ENCODE peak calls at places on chromosomes 1 and 21, in four cellular contexts. B, K, R and X are unnamed samples.
A peak's percentile ranks its signal among the peaks of the same experiment; 100 is the strongest.

GRCh38 chr1:203557958-203558760 is 64.2 kb downstream of the OPTC start:
- DNase-seq in R (no peak), B (peak; percentile 51), K (peak; percentile 98), X (peak; percentile 97)

GRCh38 chr21:35476616-35477395 is 427.7 kb upstream of the RUNX1 start:
- DNase-seq in B (no peak), K (peak; percentile 65), R (no peak), X (no peak)

GRCh38 chr1:37040773-37041172 is 6.5 kb upstream of the GRIK3 start:
- DNase-seq in B (no peak), K (no peak), R (no peak), X (no peak)

GRCh38 chr1:101463195-101463594 is 226.4 kb downstream of the S1PR1 start:
- DNase-seq in B (no peak), K (no peak), R (no peak), X (peak; percentile 4)

GRCh38 chr1:48499211-48499610 is 27.2 kb upstream of the SPATA6 start:
- DNase-seq in R (no peak), K (no peak), B (no peak), X (no peak)

GRCh38 chr1:68725353-68725752 is 228.5 kb upstream of the DEPDC1 start:
- DNase-seq in K (peak; percentile 1), R (no peak), B (peak; percentile 35), X (peak; percentile 53)

GRCh38 chr21:16086936-16087335 is 357.2 kb downstream of the USP25 start:
- DNase-seq in K (no peak), R (no peak), B (no peak), X (no peak)

GRCh38 chr1:89259283-89259971 is 13.2 kb downstream of the GBP5 start:
- DNase-seq in B (no peak), R (no peak), K (no peak), X (no peak)

GRCh38 chr1:94160811-94161210 is 39.9 kb upstream of the ABCA4 start:
- DNase-seq in B (peak; percentile 11), R (no peak), K (peak; percentile 59), X (peak; percentile 32)

GRCh38 chr1:185441608-185442007 is 124.6 kb upstream of the IVNS1ABP start:
- DNase-seq in R (no peak), K (peak; percentile 2), B (peak; percentile 38), X (peak; percentile 90)

GRCh38 chr1:22861764-22862440 is 110.8 kb downstream of the LACTBL1 start:
- DNase-seq in K (peak; percentile 67), B (peak; percentile 67), R (peak; percentile 93), X (peak; percentile 86)

GRCh38 chr1:177334276-177334675 is 163.5 kb downstream of the BRINP2 start:
- DNase-seq in K (no peak), B (peak; percentile 25), R (no peak), X (no peak)

GRCh38 chr1:152961201-152961891 is 9.1 kb upstream of the SPRR4 start:
- DNase-seq in K (no peak), B (no peak), R (no peak), X (no peak)

DNA sequence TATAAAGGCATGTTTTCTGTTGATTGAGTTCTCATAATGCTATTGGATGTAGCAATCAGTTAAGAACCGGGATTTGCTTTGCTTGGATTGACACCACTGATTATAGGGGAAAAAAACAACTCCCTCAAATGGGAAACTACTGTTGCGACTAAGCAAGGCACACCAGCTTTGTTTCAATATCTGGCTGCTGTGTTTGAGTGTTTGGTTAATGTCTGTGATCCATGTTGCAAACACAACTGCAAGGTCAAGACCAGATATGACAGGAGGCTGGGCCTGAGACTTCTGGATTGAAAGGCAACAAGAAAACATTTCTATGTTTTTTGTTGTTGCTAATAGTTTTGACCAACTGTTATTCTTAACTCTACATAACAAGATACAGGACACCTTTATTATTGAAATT is 50.7 kb downstream of the MTR start:
- DNase-seq in B (no peak), R (no peak), K (no peak), X (no peak)
- H3K79me2 ChIP-seq in B (no peaks in the 10 kb centered on the region), R (peaks cover 20% of the 10 kb centered on the region), K (no peaks in the 10 kb centered on the region), X (peaks cover 4% of the 10 kb centered on the region)

GRCh38 chr1:212858055-212858460 is at the start of gene FLVCR1:
- DNase-seq in B (peak; percentile 98), K (peak; percentile 93), R (peak; percentile 98), X (peak; percentile 94)

GRCh38 chr1:212858461-212859265 is 588 bp downstream of the FLVCR1 start:
- DNase-seq in R (peak; percentile 63), K (peak; percentile 34), B (peak; percentile 45), X (peak; percentile 48)

GRCh38 chr1:212852105-212852688 is 4.7 kb upstream of the SPATA45 start:
- DNase-seq in K (no peak), B (no peak), R (no peak), X (no peak)

GRCh38 chr1:212856755-212857154 is 1.3 kb upstream of the FLVCR1 start:
- DNase-seq in B (no peak), R (no peak), K (no peak), X (no peak)

GRCh38 chr1:212853658-212854057 is 4.4 kb upstream of the FLVCR1 start:
- DNase-seq in R (no peak), K (no peak), B (peak; percentile 59), X (no peak)
- H3K79me2 ChIP-seq in R (peaks cover 19% of the 10 kb centered on the region), K (peaks cover 6% of the 10 kb centered on the region), B (peaks cover 22% of the 10 kb centered on the region), X (peaks cover 11% of the 10 kb centered on the region)

GRCh38 chr1:2248854-2249558 is 20.9 kb downstream of the SKI start:
- DNase-seq in K (no peak), R (no peak), B (no peak), X (no peak)
- H3K79me2 ChIP-seq in K (peaks cover 98% of the 10 kb centered on the region), R (no peaks in the 10 kb centered on the region), B (peaks cover 97% of the 10 kb centered on the region), X (peaks cover 99% of the 10 kb centered on the region)

GRCh38 chr1:224081604-224082003 is 32.3 kb upstream of the FBXO28 start:
- DNase-seq in K (no peak), B (no peak), R (no peak), X (no peak)

GRCh38 chr1:224080082-224080774 is 33.7 kb upstream of the FBXO28 start:
- DNase-seq in R (no peak), K (peak; percentile 27), B (no peak), X (peak; percentile 48)

GRCh38 chr1:224085421-224086108 is 28.3 kb upstream of the FBXO28 start:
- DNase-seq in B (no peak), K (no peak), R (no peak), X (no peak)

GRCh38 chr1:224084867-224085266 is 29.0 kb upstream of the FBXO28 start:
- DNase-seq in R (no peak), B (no peak), K (no peak), X (no peak)

GRCh38 chr1:224082146-224082545 is 31.8 kb upstream of the FBXO28 start:
- DNase-seq in K (no peak), R (no peak), B (no peak), X (no peak)
- H3K79me2 ChIP-seq in K (no peaks in the 10 kb centered on the region), R (no peaks in the 10 kb centered on the region), B (no peaks in the 10 kb centered on the region), X (no peaks in the 10 kb centered on the region)

GRCh38 chr1:34785231-34785874 is 4.3 kb downstream of the GJB3 start:
- DNase-seq in R (no peak), B (no peak), K (no peak), X (no peak)
- H3K79me2 ChIP-seq in R (no peaks in the 10 kb centered on the region), B (no peaks in the 10 kb centered on the region), K (no peaks in the 10 kb centered on the region), X (peaks cover 58% of the 10 kb centered on the region)

GRCh38 chr1:201619513-201619912 is 80.6 kb downstream of the NAV1 start:
- DNase-seq in R (no peak), B (no peak), K (no peak), X (no peak)

GRCh38 chr1:201625711-201626300 is 86.9 kb downstream of the NAV1 start:
- DNase-seq in K (no peak), B (no peak), R (no peak), X (no peak)

GRCh38 chr1:201624741-201625646 is 86.1 kb downstream of the NAV1 start:
- DNase-seq in B (no peak), R (no peak), K (peak; percentile 98), X (no peak)

GRCh38 chr1:201622353-201622752 is 83.4 kb downstream of the NAV1 start:
- DNase-seq in K (no peak), B (no peak), R (no peak), X (no peak)

GRCh38 chr1:201622824-201623223 is 83.9 kb downstream of the NAV1 start:
- DNase-seq in R (no peak), K (no peak), B (no peak), X (no peak)
- H3K79me2 ChIP-seq in R (no peaks in the 10 kb centered on the region), K (no peaks in the 10 kb centered on the region), B (no peaks in the 10 kb centered on the region), X (no peaks in the 10 kb centered on the region)

DNA sequence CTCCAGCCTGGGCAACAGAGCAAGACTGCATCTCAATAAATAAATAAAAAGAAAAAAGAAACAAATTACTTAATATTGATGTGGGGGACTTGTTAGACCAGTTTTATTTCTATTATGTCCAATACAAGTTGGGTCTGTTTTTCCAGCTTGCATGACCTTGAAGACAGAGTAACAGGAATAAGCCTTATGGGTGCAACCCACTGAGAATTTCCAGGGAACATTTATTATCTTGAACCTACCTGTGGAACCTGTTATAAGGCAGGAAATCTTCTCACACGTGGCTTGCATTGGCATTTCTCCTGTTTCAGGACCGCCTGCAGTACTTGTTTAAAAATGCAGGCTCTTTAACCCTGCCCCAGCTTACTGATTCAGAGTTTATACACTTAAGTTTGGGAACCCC is 64.0 kb downstream of the ZBTB17 start:
- DNase-seq in R (no peak), K (no peak), B (peak; percentile 13), X (no peak)
- H3K79me2 ChIP-seq in R (peaks cover 43% of the 10 kb centered on the region), K (peaks cover 7% of the 10 kb centered on the region), B (peaks cover 58% of the 10 kb centered on the region), X (peaks cover 86% of the 10 kb centered on the region)

DNA sequence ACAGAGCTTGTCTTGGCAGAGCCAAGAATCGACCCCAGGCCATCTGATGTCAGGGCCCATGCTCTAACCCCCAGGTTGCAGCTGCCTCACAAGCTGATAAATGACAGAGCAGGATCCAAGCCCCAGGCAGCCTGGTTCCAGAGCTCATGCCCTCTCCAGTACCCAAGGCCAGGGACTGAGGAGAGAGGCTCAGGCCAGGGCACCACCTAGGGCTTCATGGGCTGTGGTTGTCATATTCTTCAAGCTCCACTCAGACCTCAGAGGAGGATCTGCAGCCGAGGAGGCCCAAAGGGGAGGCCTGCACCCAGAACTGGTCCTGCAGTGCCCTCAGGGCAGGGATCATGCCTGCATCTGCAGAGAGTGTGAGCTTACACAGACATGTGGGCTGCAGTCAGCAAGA is 301.1 kb downstream of the MATN1 start:
- DNase-seq in K (no peak), R (no peak), B (no peak), X (no peak)
- H3K79me2 ChIP-seq in K (no peaks in the 10 kb centered on the region), R (no peaks in the 10 kb centered on the region), B (no peaks in the 10 kb centered on the region), X (no peaks in the 10 kb centered on the region)

GRCh38 chr1:164771568-164772350 is 212.8 kb downstream of the PBX1 start:
- DNase-seq in B (peak; percentile 86), R (no peak), K (peak; percentile 81), X (peak; percentile 69)

GRCh38 chr1:164774413-164774812 is 215.4 kb downstream of the PBX1 start:
- DNase-seq in B (no peak), K (no peak), R (no peak), X (no peak)

GRCh38 chr1:164771001-164771550 is 212.1 kb downstream of the PBX1 start:
- DNase-seq in R (no peak), K (no peak), B (no peak), X (no peak)

GRCh38 chr1:164773146-164773545 is 214.2 kb downstream of the PBX1 start:
- DNase-seq in B (no peak), R (no peak), K (no peak), X (no peak)

GRCh38 chr1:164772635-164773034 is 213.7 kb downstream of the PBX1 start:
- DNase-seq in B (peak; percentile 79), K (peak; percentile 88), R (no peak), X (peak; percentile 95)
- H3K79me2 ChIP-seq in B (peaks cover 35% of the 10 kb centered on the region), K (no peaks in the 10 kb centered on the region), R (no peaks in the 10 kb centered on the region), X (no peaks in the 10 kb centered on the region)